ENCODE peak calls at places on chromosomes 4 and X, in six cellular contexts. V, I, S, O, F and K are unnamed samples.

GRCh38 chr4:5050520-5050955 is 742 bp upstream of the STK32B start:
- DNase-seq in V (no peak), I (peak), S (peak), O (peak), F (no peak), K (no peak)

GRCh38 chr4:94897023-94897422 is 139.3 kb downstream of the BMPR1B start:
- DNase-seq in V (no peak), I (no peak), S (no peak), O (no peak), F (no peak), K (no peak)

GRCh38 chr4:125827338-125828074 is 512.8 kb downstream of the FAT4 start:
- DNase-seq in V (no peak), I (no peak), S (no peak), O (no peak), F (no peak), K (no peak)

GRCh38 chrX:152072236-152072635 is 66.1 kb downstream of the MAGEA10 start:
- DNase-seq in V (no peak), I (peak), S (peak), O (peak), F (no peak), K (peak)

GRCh38 chrX:143873343-143873742 is 10.5 kb upstream of the UBE2NL start:
- DNase-seq in V (no peak), I (no peak), S (no peak), O (no peak), F (no peak), K (peak)

GRCh38 chrX:53714580-53715335 is 28.2 kb upstream of the HUWE1 start:
- DNase-seq in V (peak), I (peak), S (no peak), O (peak), F (peak), K (no peak)

GRCh38 chr4:15003441-15003890 is 1.2 kb downstream of the CPEB2 start:
- DNase-seq in V (peak), I (peak), S (no peak), O (peak), F (peak), K (no peak)

GRCh38 chrX:100980608-100981497 is 11.3 kb downstream of the ARL13A start:
- DNase-seq in V (no peak), I (peak), S (peak), O (peak), F (no peak), K (peak)

GRCh38 chr4:104494822-104495559 is at the start of gene CXXC4:
- DNase-seq in V (no peak), I (peak), S (peak), O (peak), F (peak), K (no peak)

GRCh38 chr4:169270156-169270809 is 473 bp downstream of the SH3RF1 start:
- DNase-seq in V (peak), I (peak), S (peak), O (peak), F (no peak), K (no peak)

GRCh38 chr4:67475155-67475554 is 70.1 kb downstream of the CENPC start:
- DNase-seq in V (no peak), I (no peak), S (no peak), O (no peak), F (no peak), K (no peak)

GRCh38 chr4:73617256-73617655 is 3.0 kb downstream of the RASSF6 start:
- DNase-seq in V (no peak), I (no peak), S (no peak), O (no peak), F (no peak), K (no peak)

GRCh38 chr4:112589207-112589606 is 47.5 kb downstream of the ZGRF1 start:
- DNase-seq in V (no peak), I (peak), S (peak), O (no peak), F (no peak), K (no peak)

GRCh38 chr4:8128096-8128856 is 30.3 kb downstream of the ABLIM2 start:
- DNase-seq in V (no peak), I (no peak), S (no peak), O (no peak), F (no peak), K (no peak)

GRCh38 chr4:187475901-187476300 is 519.7 kb upstream of the ZFP42 start:
- DNase-seq in V (no peak), I (no peak), S (no peak), O (no peak), F (no peak), K (no peak)

GRCh38 chr4:8539661-8540060 is 40.5 kb upstream of the GPR78 start:
- DNase-seq in V (no peak), I (no peak), S (no peak), O (no peak), F (no peak), K (no peak)

GRCh38 chr4:186204103-186204559 is 12.8 kb downstream of the CYP4V2 start:
- DNase-seq in V (peak), I (no peak), S (peak), O (no peak), F (no peak), K (no peak)

GRCh38 chr4:184763150-184763780 is 29.4 kb upstream of the CENPU start:
- DNase-seq in V (no peak), I (peak), S (no peak), O (no peak), F (no peak), K (no peak)

GRCh38 chrX:10821293-10821692 is 200.9 kb upstream of the MID1 start:
- DNase-seq in V (no peak), I (no peak), S (no peak), O (no peak), F (no peak), K (no peak)

GRCh38 chr4:2095236-2096072 is 36.3 kb downstream of the NAT8L start:
- DNase-seq in V (no peak), I (no peak), S (no peak), O (no peak), F (no peak), K (no peak)

GRCh38 chrX:14073561-14073960 is 43.9 kb upstream of the GEMIN8 start:
- DNase-seq in V (no peak), I (no peak), S (no peak), O (no peak), F (no peak), K (no peak)

GRCh38 chr4:2935762-2936743 is 27.2 kb downstream of the NOP14 start:
- DNase-seq in V (peak), I (peak), S (peak), O (no peak), F (no peak), K (no peak)

GRCh38 chrX:12460929-12461328 is 322.7 kb downstream of the FRMPD4 start:
- DNase-seq in V (no peak), I (no peak), S (no peak), O (no peak), F (no peak), K (no peak)

GRCh38 chr4:149768477-149768876 is 47.2 kb downstream of the IQCM start:
- DNase-seq in V (no peak), I (no peak), S (no peak), O (no peak), F (no peak), K (no peak)

GRCh38 chr4:88007304-88008132 is at the start of gene PKD2:
- DNase-seq in V (peak), I (peak), S (peak), O (peak), F (peak), K (no peak)

GRCh38 chrX:69179380-69179911 is 14.2 kb upstream of the PJA1 start:
- DNase-seq in V (no peak), I (no peak), S (no peak), O (no peak), F (no peak), K (no peak)

GRCh38 chr4:32560306-32560705 is 1840.1 kb downstream of the PCDH7 start:
- DNase-seq in V (no peak), I (no peak), S (no peak), O (no peak), F (no peak), K (peak)

GRCh38 chr4:87391783-87392054 is 731 bp upstream of the HSD17B11 start:
- DNase-seq in V (no peak), I (no peak), S (no peak), O (no peak), F (no peak), K (no peak)

GRCh38 chr4:77358315-77358928 is 201.4 kb downstream of the CCNG2 start:
- DNase-seq in V (no peak), I (peak), S (peak), O (peak), F (no peak), K (no peak)

GRCh38 chrX:97159916-97160800 is 276.4 kb downstream of the RPA4 start:
- DNase-seq in V (no peak), I (no peak), S (no peak), O (no peak), F (no peak), K (no peak)

GRCh38 chrX:48573690-48574269 is 504 bp upstream of the RBM3 start:
- DNase-seq in V (no peak), I (no peak), S (no peak), O (peak), F (peak), K (no peak)

GRCh38 chrX:106726485-106727437 is at the start of gene RNF128:
- DNase-seq in V (no peak), I (no peak), S (no peak), O (peak), F (no peak), K (no peak)